ENCODE peak calls at places on chromosome 15, in seven cellular contexts. H is PC-3, A is A549, S is HCT116, E is ovary, N is hepatocyte, U is H9. O is an unnamed sample. For H3K4me1, the result is how much of the 10 kb centered on the place peaks cover.

GRCh38 chr15:100665570-100665969 is 63.2 kb downstream of the ASB7 start:
- DNase-seq in H (peak), A (no peak), S (no peak), E (no peak), N (no peak), U (no peak), O (no peak)

GRCh38 chr15:38084289-38084688 is 149.8 kb downstream of the TMCO5A start:
- DNase-seq in H (peak), A (no peak), S (no peak), E (no peak), N (no peak), U (no peak), O (no peak)

GRCh38 chr15:101480613-101481380 is 8.7 kb downstream of the PCSK6 start:
- DNase-seq in H (no peak), A (no peak), S (no peak), E (no peak), N (no peak), U (no peak), O (no peak)

GRCh38 chr15:70504305-70504951 is 258.9 kb downstream of the UACA start:
- DNase-seq in H (peak), A (no peak), S (no peak), E (peak), N (no peak), U (no peak), O (no peak)

GRCh38 chr15:52492132-52492531 is 36.5 kb downstream of the MYO5A start:
- DNase-seq in H (no peak), A (no peak), S (no peak), E (no peak), N (no peak), U (no peak), O (no peak)

GRCh38 chr15:74311734-74312444 is 55.6 kb downstream of the CYP11A1 start:
- DNase-seq in H (peak), A (peak), S (peak), E (no peak), N (peak), U (peak), O (peak)

GRCh38 chr15:101068961-101069734 is 150.0 kb downstream of the LRRK1 start:
- DNase-seq in H (no peak), A (no peak), S (no peak), E (no peak), N (peak), U (peak), O (peak)

GRCh38 chr15:72117448-72117697 is 577 bp downstream of the MYO9A start:
- DNase-seq in H (peak), A (peak), S (peak), E (peak), N (peak), U (peak), O (peak)

GRCh38 chr15:65395567-65396185 is 17.9 kb upstream of the IGDCC3 start:
- DNase-seq in H (no peak), A (no peak), S (no peak), E (no peak), N (no peak), U (no peak), O (no peak)

GRCh38 chr15:73927003-73927475 is 777 bp downstream of the LOXL1 start:
- DNase-seq in H (peak), A (no peak), S (peak), E (peak), N (peak), U (peak), O (peak)

GRCh38 chr15:68849477-68849876 is 28.8 kb upstream of the ANP32A start:
- DNase-seq in H (no peak), A (no peak), S (no peak), E (no peak), N (no peak), U (no peak), O (no peak)
- H3K4me1 ChIP-seq in H (under half), A (under half), S (under half), E (under half), N (under half), U (under half), O (under half)

GRCh38 chr15:66404532-66404931 is 17.8 kb downstream of the MAP2K1 start:
- DNase-seq in H (no peak), A (no peak), S (no peak), E (no peak), N (no peak), U (peak), O (no peak)
- TF ChIP-seq CTCF in H (no peak), A (no peak), S (no peak), E (no peak), N (no peak), U (peak), O (no peak)

DNA sequence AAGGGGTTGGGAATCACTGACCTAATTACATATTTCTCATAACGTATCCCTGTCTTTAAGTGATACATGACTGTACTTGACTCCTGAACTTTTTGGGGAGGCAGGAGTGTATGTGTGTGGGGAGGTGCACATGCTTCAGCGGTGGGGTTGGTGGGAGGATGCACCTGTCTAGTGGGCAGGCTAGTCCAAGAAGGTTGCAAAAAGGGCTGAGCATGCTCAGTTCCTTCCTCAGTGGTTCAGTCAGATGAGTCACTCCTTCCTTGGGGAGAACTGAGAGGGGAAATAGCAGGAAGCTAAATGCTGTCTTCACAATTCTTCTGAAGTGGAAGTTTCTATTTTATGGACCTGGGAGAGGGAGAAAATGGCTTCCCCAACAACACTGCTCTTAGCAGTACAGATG is 24.6 kb upstream of the AP4E1 start:
- DNase-seq in H (peak), A (no peak), S (no peak), E (no peak), N (peak), U (no peak), O (no peak)
- H3K4me1 ChIP-seq in H (under half), A (half or more), S (under half), E (under half), N (under half), U (under half), O (under half)

DNA sequence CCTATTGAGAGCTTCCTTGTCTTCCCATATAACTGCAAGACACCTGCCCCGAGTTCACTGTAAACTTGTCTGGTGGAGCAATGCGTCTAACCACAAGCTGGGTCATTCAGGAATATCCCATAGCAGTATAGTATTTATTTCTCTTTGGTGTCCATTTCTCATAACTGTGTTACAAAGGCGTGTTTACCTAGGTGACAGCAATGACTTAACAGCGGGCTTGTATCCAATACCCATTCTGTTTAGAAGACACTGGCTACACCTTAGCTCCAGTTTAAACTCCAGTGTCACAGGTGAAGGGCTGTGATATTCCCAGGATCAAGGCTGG is 24.3 kb downstream of the ATP10A start:
- DNase-seq in H (peak), A (no peak), S (no peak), E (no peak), N (no peak), U (no peak), O (no peak)
- TF ChIP-seq CTCF in H (no peak), A (no peak), S (no peak), E (no peak), N (no peak), U (no peak), O (no peak)

DNA sequence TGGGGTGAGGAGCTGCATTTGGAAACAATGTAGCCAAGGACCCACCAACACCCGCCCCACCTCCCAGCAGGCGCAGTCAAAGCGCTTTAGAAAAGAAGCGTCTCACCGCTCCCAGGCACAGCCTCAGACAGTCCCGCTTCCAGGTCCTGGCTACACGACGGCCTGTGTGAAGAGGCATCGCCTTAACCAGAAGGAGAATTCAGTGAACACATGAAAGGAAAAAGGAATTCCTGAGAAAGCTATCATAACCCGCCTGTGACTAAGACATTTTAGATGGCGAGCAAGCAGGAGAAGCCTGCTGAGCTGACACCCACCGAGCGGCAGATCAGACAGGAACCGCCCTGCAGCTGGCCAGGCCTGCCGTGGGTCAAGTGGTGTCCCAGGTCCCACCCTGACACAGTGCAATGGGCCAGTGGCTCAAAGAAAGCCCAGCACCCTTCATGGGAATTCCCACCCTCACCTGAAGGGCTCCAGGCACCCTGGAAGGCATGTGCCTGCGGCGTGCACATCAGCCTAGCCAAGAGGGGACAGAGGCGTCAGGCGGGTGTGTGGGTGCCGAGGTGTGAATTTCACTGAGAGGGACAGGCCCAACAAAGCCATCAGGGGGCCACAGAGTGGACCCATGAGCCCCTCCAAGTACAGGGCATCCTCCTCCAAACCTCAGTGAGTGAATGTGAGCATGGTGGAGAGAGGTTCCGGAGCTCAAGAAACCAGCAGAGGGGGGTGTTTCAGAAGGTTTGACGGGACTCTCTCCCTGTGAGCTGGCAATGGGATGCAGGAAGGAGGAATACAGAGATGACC is 144.8 kb downstream of the NSMCE3 start:
- DNase-seq in H (peak), A (no peak), S (peak), E (no peak), N (no peak), U (no peak), O (no peak)
- H3K4me1 ChIP-seq in H (under half), A (under half), S (under half), E (under half), N (under half), U (under half), O (under half)

GRCh38 chr15:35545825-35546580 is at the start of gene DPH6:
- DNase-seq in H (peak), A (peak), S (peak), E (peak), N (peak), U (peak), O (peak)

GRCh38 chr15:35546581-35547381 is 816 bp upstream of the DPH6 start:
- DNase-seq in H (peak), A (no peak), S (no peak), E (peak), N (no peak), U (no peak), O (no peak)

GRCh38 chr15:35547775-35548364 is 1.9 kb upstream of the DPH6 start:
- DNase-seq in H (no peak), A (no peak), S (no peak), E (no peak), N (no peak), U (peak), O (no peak)

GRCh38 chr15:35548435-35548834 is 2.5 kb upstream of the DPH6 start:
- DNase-seq in H (no peak), A (no peak), S (no peak), E (no peak), N (no peak), U (peak), O (no peak)

DNA sequence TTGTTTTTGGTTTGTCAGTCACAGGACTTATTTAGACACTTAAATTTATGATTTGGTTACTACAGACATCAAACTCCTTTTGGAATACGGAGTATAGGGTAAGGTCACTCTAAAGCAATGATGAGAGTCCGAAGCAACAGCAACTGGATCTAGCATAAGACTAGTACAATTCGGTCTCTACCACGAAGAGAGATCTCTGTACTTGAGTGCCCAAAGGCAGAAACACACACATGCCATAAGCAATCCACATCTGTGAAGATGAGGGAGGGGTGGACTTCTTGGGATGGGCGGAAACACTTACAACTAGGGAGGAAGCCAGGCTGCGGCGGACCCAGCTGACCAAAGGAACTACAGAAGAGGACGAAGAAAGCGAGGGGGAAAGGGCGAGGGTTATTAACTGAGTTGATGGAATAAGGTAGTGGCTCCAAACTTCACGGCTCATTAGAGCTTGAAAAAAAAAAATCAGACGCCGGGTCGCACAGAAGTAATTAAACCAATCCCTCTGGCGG is 595 bp downstream of the DPH6 start:
- DNase-seq in H (peak), A (peak), S (peak), E (peak), N (peak), U (peak), O (peak)
- TF ChIP-seq CTCF in H (no peak), A (no peak), S (no peak), E (no peak), N (no peak), U (no peak), O (no peak)

GRCh38 chr15:25705430-25706115 is 157.6 kb downstream of the ATP10A start:
- DNase-seq in H (no peak), A (no peak), S (no peak), E (no peak), N (no peak), U (no peak), O (no peak)
- H3K4me1 ChIP-seq in H (under half), A (under half), S (under half), E (under half), N (under half), U (under half), O (under half)

GRCh38 chr15:50049871-50050270 is 69.2 kb downstream of the ATP8B4 start:
- DNase-seq in H (peak), A (no peak), S (no peak), E (no peak), N (no peak), U (no peak), O (no peak)

GRCh38 chr15:50055333-50056278 is 63.4 kb downstream of the ATP8B4 start:
- DNase-seq in H (no peak), A (no peak), S (no peak), E (no peak), N (no peak), U (no peak), O (no peak)

GRCh38 chr15:50053457-50053856 is 65.6 kb downstream of the ATP8B4 start:
- DNase-seq in H (no peak), A (no peak), S (no peak), E (no peak), N (peak), U (no peak), O (no peak)

GRCh38 chr15:50051344-50051743 is 67.7 kb downstream of the ATP8B4 start:
- DNase-seq in H (no peak), A (no peak), S (no peak), E (no peak), N (no peak), U (no peak), O (no peak)

DNA sequence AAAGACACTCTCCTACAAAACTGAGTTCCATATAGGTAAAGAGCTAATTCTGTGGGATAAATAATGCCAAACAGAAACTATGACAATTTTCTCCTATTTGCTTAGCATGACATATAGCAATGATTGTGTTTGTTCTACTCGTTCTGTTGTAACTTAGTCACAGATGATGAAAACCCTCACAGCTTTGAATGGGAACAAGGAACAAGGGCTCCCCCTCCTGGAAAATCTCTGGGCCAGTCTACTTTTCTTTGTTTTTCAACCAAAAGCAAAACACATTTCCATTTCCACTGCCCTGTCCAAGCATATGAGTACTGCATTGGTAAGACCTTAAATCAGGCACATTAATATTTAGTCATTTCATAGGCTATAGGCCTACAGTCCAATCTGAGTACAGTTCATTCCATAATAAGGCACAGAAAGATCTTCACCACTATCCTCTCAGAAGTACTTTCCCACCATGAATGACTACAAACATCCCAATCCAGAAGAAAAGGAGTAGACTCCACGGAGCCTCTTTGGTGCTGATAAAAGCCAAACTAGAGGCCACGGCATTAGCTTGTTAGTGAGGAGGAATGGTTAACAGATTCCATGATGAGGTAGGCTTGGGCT is 67.1 kb downstream of the ATP8B4 start:
- DNase-seq in H (peak), A (peak), S (peak), E (peak), N (peak), U (peak), O (peak)
- TF ChIP-seq CTCF in H (peak), A (peak), S (peak), E (no peak), N (peak), U (peak), O (peak)

GRCh38 chr15:90190606-90191343 is 10.4 kb upstream of the SEMA4B start:
- DNase-seq in H (no peak), A (no peak), S (no peak), E (no peak), N (no peak), U (no peak), O (no peak)
- H3K4me1 ChIP-seq in H (under half), A (half or more), S (under half), E (under half), N (under half), U (under half), O (under half)

GRCh38 chr15:98142584-98142983 is 182.1 kb downstream of the ARRDC4 start:
- DNase-seq in H (no peak), A (no peak), S (no peak), E (no peak), N (no peak), U (peak), O (no peak)
- TF ChIP-seq CTCF in H (no peak), A (no peak), S (no peak), E (no peak), N (no peak), U (peak), O (peak)